ENCODE peak calls at places on chromosomes 1 and 21, in four cellular contexts. W, H, P and F are unnamed samples.
A peak's percentile ranks its signal among the peaks of the same experiment; 100 is the strongest.

GRCh38 chr1:89309828-89310227 is 37.2 kb upstream of the GBP5 start:
- DNase-seq in H (no peak), P (no peak), W (no peak), F (no peak)

GRCh38 chr21:18155508-18156193 is 89.0 kb upstream of the CHODL start:
- DNase-seq in W (peak; percentile 41), H (no peak), P (no peak), F (no peak)

GRCh38 chr1:173862769-173863223 is 5.0 kb downstream of the GAS5 start:
- DNase-seq in W (no peak), H (no peak), P (no peak), F (no peak)

GRCh38 chr1:162218975-162219374 is 149.5 kb downstream of the NOS1AP start:
- DNase-seq in P (no peak), H (no peak), W (no peak), F (no peak)

GRCh38 chr1:31299365-31299764 is 2.5 kb downstream of the ZCCHC17 start:
- DNase-seq in W (no peak), H (no peak), P (no peak), F (no peak)

GRCh38 chr1:59641861-59642260 is 172.9 kb upstream of the HOOK1 start:
- DNase-seq in W (no peak), P (no peak), H (no peak), F (no peak)

GRCh38 chr21:32414579-32415358 is 2.3 kb downstream of the EVA1C start:
- DNase-seq in H (no peak), W (no peak), P (no peak), F (no peak)

GRCh38 chr1:108877324-108877812 is 583 bp downstream of the GPSM2 start:
- DNase-seq in P (no peak), H (no peak), W (no peak), F (no peak)

GRCh38 chr1:27607239-27607804 is 3.4 kb upstream of the AHDC1 start:
- DNase-seq in W (no peak), P (no peak), H (no peak), F (no peak)

GRCh38 chr1:208238710-208239517 is 5.3 kb downstream of the PLXNA2 start:
- DNase-seq in H (no peak), P (no peak), W (no peak), F (no peak)

GRCh38 chr1:17119076-17119743 is at the start of gene PADI2:
- DNase-seq in H (peak; percentile 60), P (peak; percentile 93), W (no peak), F (peak; percentile 65)

GRCh38 chr21:44765231-44766013 is 36.2 kb downstream of the UBE2G2 start:
- DNase-seq in P (no peak), H (no peak), W (no peak), F (no peak)

GRCh38 chr1:208161656-208162375 is 82.4 kb downstream of the PLXNA2 start:
- DNase-seq in W (peak; percentile 79), H (no peak), P (no peak), F (no peak)

GRCh38 chr1:58441699-58442098 is 104.8 kb downstream of the OMA1 start:
- DNase-seq in P (no peak), W (no peak), H (no peak), F (no peak)